ENCODE peak calls at places on chromosomes 7 and 10, in eight cellular contexts. V, P, X, I, N, G, C and K are unnamed samples.

GRCh38 chr7:156608176-156608478 is 32.4 kb upstream of the RNF32 start:
- DNase-seq in X (no peak), V (no peak), N (no peak), C (peak; percentile 11), G (no peak), P (no peak), I (no peak), K (no peak)

GRCh38 chr10:122853665-122854313 is 8.1 kb upstream of the CUZD1 start:
- DNase-seq in C (no peak), P (no peak), N (peak; percentile 47), G (no peak), V (no peak), X (no peak), I (no peak), K (no peak)

GRCh38 chr10:79224263-79224949 is 122.9 kb upstream of the PPIF start:
- DNase-seq in P (no peak), N (no peak), X (no peak), I (no peak), C (no peak), G (no peak), V (no peak), K (no peak)

GRCh38 chr7:122307228-122307619 is 2.7 kb upstream of the FEZF1 start:
- DNase-seq in C (no peak), X (no peak), G (no peak), P (no peak), I (no peak), N (no peak), V (no peak), K (no peak)

GRCh38 chr10:94292448-94293118 is 70.2 kb downstream of the NOC3L start:
- DNase-seq in X (peak; percentile 21), N (peak; percentile 77), C (peak; percentile 35), V (no peak), I (no peak), G (no peak), P (no peak), K (no peak)

GRCh38 chr10:24207781-24208611 is 942 bp upstream of the KIAA1217 start:
- DNase-seq in P (no peak), I (no peak), X (peak; percentile 44), N (peak; percentile 36), G (no peak), C (peak; percentile 78), V (no peak), K (no peak)

GRCh38 chr7:157140118-157140905 is 1.6 kb downstream of the UBE3C start:
- DNase-seq in P (no peak), I (no peak), X (no peak), G (no peak), V (no peak), C (no peak), N (no peak), K (no peak)

GRCh38 chr7:101986335-101986734 is 168.9 kb downstream of the CUX1 start:
- DNase-seq in G (no peak), X (peak; percentile 65), V (no peak), I (no peak), C (no peak), P (no peak), N (peak; percentile 38), K (no peak)

GRCh38 chr7:2928613-2929311 is 84.7 kb upstream of the GNA12 start:
- DNase-seq in I (no peak), V (no peak), C (no peak), P (no peak), N (no peak), G (peak; percentile 40), X (no peak), K (no peak)

GRCh38 chr10:113492181-113492580 is 60.7 kb upstream of the HABP2 start:
- DNase-seq in I (no peak), G (no peak), C (no peak), X (no peak), P (peak; percentile 68), V (no peak), N (no peak), K (no peak)

GRCh38 chr10:46525177-46525823 is 31.2 kb downstream of the GPRIN2 start:
- DNase-seq in P (peak; percentile 51), I (no peak), X (peak; percentile 4), C (no peak), G (peak; percentile 48), V (peak; percentile 56), N (peak; percentile 95), K (peak; percentile 75)

GRCh38 chr7:41881313-41882130 is 178.6 kb upstream of the INHBA start:
- DNase-seq in G (peak; percentile 83), I (peak; percentile 39), V (no peak), P (no peak), X (peak; percentile 14), C (peak; percentile 54), N (peak; percentile 39), K (no peak)

GRCh38 chr10:21517134-21517982 is 8.1 kb downstream of the SKIDA1 start:
- DNase-seq in P (no peak), C (peak; percentile 68), G (peak; percentile 71), I (no peak), V (no peak), X (peak; percentile 60), N (peak; percentile 70), K (no peak)

GRCh38 chr10:70155255-70155838 is 8.8 kb upstream of the TYSND1 start:
- DNase-seq in N (no peak), G (no peak), P (no peak), V (no peak), I (no peak), C (no peak), X (no peak), K (no peak)

DNA sequence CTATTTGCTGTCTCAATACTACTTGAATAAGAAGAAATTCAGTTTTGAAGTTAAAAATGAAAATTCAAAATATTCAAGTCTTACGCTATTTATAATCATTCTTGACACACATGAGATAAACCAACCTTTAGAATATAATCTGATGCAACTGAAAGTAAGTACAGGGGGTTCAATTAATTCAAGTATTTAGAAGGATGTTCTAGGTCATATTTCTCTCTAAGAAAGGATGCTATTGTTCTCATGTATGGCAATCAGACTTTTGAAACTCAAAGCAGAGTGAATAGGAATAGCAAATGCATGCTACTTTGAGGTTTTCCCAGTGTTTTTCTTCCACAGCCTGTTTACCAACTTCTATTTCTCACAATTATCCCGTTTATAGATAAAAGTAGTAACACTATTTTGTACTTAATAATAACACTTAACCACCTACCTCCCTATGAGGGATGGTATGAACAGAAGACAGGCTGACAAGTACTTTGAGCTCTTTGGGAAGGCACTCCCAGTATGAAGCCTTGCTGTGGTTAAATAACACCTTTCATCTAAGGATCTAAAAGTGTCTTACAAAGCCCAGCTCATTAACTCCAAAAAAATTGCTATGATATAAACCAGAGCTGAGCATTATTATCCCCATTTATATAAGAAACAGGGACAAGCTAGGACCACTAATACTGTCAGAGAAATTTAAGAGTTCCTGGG is 18.0 kb upstream of the SPOCK2 start:
- DNase-seq in V (no peak), P (no peak), X (no peak), I (no peak), G (no peak), C (no peak), N (no peak), K (no peak)
- H3K4me3 ChIP-seq in V (no peak overlapping the region), P (no peak overlapping the region), X (no peak overlapping the region), I (no peak overlapping the region), G (no peak overlapping the region), C (no peak overlapping the region), N (no peak overlapping the region), K (no peak overlapping the region)

GRCh38 chr10:3222068-3222467 is 49.5 kb upstream of the PITRM1 start:
- DNase-seq in C (no peak), I (no peak), P (no peak), N (peak; percentile 33), G (no peak), V (no peak), X (no peak), K (no peak)
- TF ChIP-seq CTCF in C (no peak), I (no peak), P (no peak), N (peak; percentile 9), G (no peak), V (peak; percentile 42), X (no peak), K (peak; percentile 39)

DNA sequence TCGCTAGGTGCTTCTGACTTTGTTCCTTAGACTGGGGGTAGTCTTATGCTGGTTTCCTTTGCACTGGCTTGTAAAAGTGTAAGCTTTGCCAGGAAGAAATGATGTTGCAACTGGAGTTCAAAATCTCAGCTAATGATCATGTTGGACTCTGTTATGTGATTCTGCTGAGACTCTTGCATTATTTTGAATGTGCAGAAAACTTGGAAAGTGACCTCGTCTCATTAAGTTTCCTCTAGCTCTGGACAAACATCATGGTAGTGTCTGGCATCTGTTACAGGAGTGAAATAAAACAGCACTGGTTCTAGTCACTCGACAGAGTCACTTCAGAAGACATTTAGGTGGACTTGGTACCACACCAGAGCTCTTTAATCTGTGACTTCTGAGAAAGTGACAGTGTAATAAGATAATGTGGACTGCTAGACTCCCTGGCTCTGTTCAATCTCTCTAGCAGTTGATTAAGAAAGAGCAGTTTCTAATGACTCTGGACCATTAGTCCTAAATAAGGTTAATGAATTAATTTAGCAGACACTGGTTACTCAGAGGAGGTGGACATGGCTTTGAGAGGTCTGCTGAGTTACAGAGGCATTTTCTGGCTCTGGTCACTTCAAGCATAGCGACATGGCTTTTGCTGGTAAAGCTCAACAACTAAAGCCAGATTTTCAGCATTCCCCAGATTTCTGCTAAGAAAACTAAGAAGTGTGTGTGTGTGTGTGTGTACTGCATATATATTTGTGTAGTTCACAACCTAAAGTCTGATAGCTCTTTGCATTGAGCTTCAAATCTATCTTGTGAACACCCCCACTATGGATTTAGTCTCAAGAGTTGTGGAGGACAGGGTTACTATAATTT is 2.1 kb downstream of the NRP1 start:
- DNase-seq in G (no peak), X (no peak), N (peak; percentile 45), V (no peak), I (no peak), C (no peak), P (no peak), K (no peak)
- H3K4me3 ChIP-seq in G (peak overlapping the region; percentile 79), X (peak overlapping the region; percentile 82), N (peak overlapping the region; percentile 78), V (no peak overlapping the region), I (peak overlapping the region; percentile 2), C (no peak overlapping the region), P (peak overlapping the region; percentile 95), K (peak overlapping the region; percentile 80)

GRCh38 chr7:64639267-64640001 is 26.5 kb upstream of the ZNF107 start:
- DNase-seq in C (no peak), V (no peak), N (no peak), X (no peak), I (no peak), P (no peak), G (no peak), K (no peak)

GRCh38 chr7:64642046-64642445 is 23.9 kb upstream of the ZNF107 start:
- DNase-seq in P (no peak), G (no peak), I (no peak), C (no peak), V (no peak), N (no peak), X (no peak), K (no peak)

GRCh38 chr7:64640504-64640903 is 25.4 kb upstream of the ZNF107 start:
- DNase-seq in V (no peak), P (no peak), N (no peak), X (no peak), G (no peak), I (no peak), C (no peak), K (no peak)

GRCh38 chr7:64642875-64643274 is 23.1 kb upstream of the ZNF107 start:
- DNase-seq in V (no peak), C (no peak), X (no peak), N (no peak), I (no peak), P (no peak), G (no peak), K (no peak)

DNA sequence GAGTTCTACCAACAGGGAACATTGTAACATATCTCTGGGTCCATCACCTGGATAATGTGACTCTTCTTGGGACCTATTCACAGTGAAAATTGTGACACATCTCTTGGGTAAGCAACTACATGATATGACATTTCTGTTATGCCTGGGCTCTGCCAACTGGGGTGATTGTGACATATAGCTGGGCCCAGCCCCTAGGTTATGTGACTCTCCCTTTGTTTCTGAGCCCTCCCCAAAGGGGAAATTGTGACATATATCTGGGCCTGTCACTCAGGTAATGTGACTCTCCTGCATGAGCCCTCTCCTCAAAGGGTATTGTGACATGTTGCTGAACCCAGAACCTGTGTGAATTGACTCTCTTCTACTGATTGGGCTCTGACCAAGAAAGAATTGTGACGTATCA is 22.4 kb upstream of the ZNF107 start:
- DNase-seq in P (no peak), C (no peak), X (no peak), I (no peak), N (no peak), V (no peak), G (no peak), K (no peak)
- TF ChIP-seq CTCF in P (no peak), C (no peak), X (no peak), I (no peak), N (no peak), V (no peak), G (no peak), K (no peak)